ENCODE peak calls at places on chromosomes 16 and 17, in five cellular contexts. One of them, this sample, is unnamed.
A peak's percentile ranks its signal among the peaks of the same experiment; 100 is the strongest.

GRCh38 chr16:59201821-59202220 is 467.7 kb upstream of the GOT2 start:
- DNase-seq in K562: no peak
- DNase-seq in H1: no peak
- DNase-seq in A549: no peak
- DNase-seq in HepG2: no peak
- DNase-seq in this sample: no peak

GRCh38 chr16:55760665-55761035 is 72.2 kb downstream of the CES1 start:
- DNase-seq in K562: no peak
- DNase-seq in H1: no peak
- DNase-seq in A549: no peak
- DNase-seq in HepG2: no peak
- DNase-seq in this sample: no peak

GRCh38 chr16:13727943-13728342 is 192.0 kb upstream of the ERCC4 start:
- DNase-seq in K562: no peak
- DNase-seq in H1: no peak
- DNase-seq in A549: no peak
- DNase-seq in HepG2: no peak
- DNase-seq in this sample: no peak

GRCh38 chr16:3085868-3086595 is 13.1 kb downstream of the ZSCAN10 start:
- DNase-seq in K562: no peak
- DNase-seq in H1: no peak
- DNase-seq in A549: no peak
- DNase-seq in HepG2: no peak
- DNase-seq in this sample: no peak

GRCh38 chr17:8256691-8257090 is 7.6 kb downstream of the PFAS start:
- DNase-seq in K562: no peak
- DNase-seq in H1: no peak
- DNase-seq in A549: no peak
- DNase-seq in HepG2: no peak
- DNase-seq in this sample: no peak

GRCh38 chr17:20207295-20207985 is 198.3 kb downstream of the SPECC1 start:
- DNase-seq in K562: peak; percentile 35
- DNase-seq in H1: no peak
- DNase-seq in A549: no peak
- DNase-seq in HepG2: no peak
- DNase-seq in this sample: no peak

GRCh38 chr17:35537569-35538209 is at the start of gene SLFN12L:
- DNase-seq in K562: peak; percentile 26
- DNase-seq in H1: no peak
- DNase-seq in A549: no peak
- DNase-seq in HepG2: no peak
- DNase-seq in this sample: no peak

GRCh38 chr16:85527767-85528297 is 85.3 kb upstream of the GSE1 start:
- DNase-seq in K562: no peak
- DNase-seq in H1: no peak
- DNase-seq in A549: no peak
- DNase-seq in HepG2: no peak
- DNase-seq in this sample: no peak

GRCh38 chr16:17475104-17475503 is 4.3 kb upstream of the XYLT1 start:
- DNase-seq in K562: no peak
- DNase-seq in H1: no peak
- DNase-seq in A549: no peak
- DNase-seq in HepG2: no peak
- DNase-seq in this sample: no peak

GRCh38 chr17:82463881-82464566 is 5.5 kb downstream of the NARF start:
- DNase-seq in K562: no peak
- DNase-seq in H1: no peak
- DNase-seq in A549: no peak
- DNase-seq in HepG2: no peak
- DNase-seq in this sample: no peak

GRCh38 chr16:22674832-22675191 is 139.2 kb upstream of the HS3ST2 start:
- DNase-seq in K562: no peak
- DNase-seq in H1: no peak
- DNase-seq in A549: no peak
- DNase-seq in HepG2: no peak
- DNase-seq in this sample: no peak

GRCh38 chr17:5123343-5124124 is 7.7 kb downstream of the USP6 start:
- DNase-seq in K562: no peak
- DNase-seq in H1: no peak
- DNase-seq in A549: no peak
- DNase-seq in HepG2: no peak
- DNase-seq in this sample: no peak

GRCh38 chr17:68103148-68103547 is 67.6 kb downstream of the KPNA2 start:
- DNase-seq in K562: no peak
- DNase-seq in H1: no peak
- DNase-seq in A549: no peak
- DNase-seq in HepG2: no peak
- DNase-seq in this sample: no peak

GRCh38 chr17:7293821-7294613 is 422 bp downstream of the YBX2 start:
- DNase-seq in K562: peak; percentile 67
- DNase-seq in H1: no peak
- DNase-seq in A549: no peak
- DNase-seq in HepG2: peak; percentile 49
- DNase-seq in this sample: no peak

GRCh38 chr17:65345261-65346060 is 208.3 kb downstream of the RGS9 start:
- DNase-seq in K562: no peak
- DNase-seq in H1: no peak
- DNase-seq in A549: no peak
- DNase-seq in HepG2: no peak
- DNase-seq in this sample: no peak

GRCh38 chr16:22092143-22092933 is at the start of gene VWA3A:
- DNase-seq in K562: no peak
- DNase-seq in H1: no peak
- DNase-seq in A549: no peak
- DNase-seq in HepG2: no peak
- DNase-seq in this sample: no peak

GRCh38 chr16:58948244-58948643 is 214.1 kb upstream of the GOT2 start:
- DNase-seq in K562: no peak
- DNase-seq in H1: no peak
- DNase-seq in A549: no peak
- DNase-seq in HepG2: no peak
- DNase-seq in this sample: no peak

GRCh38 chr17:41352597-41353366 is 2.2 kb upstream of the KRT33A start:
- DNase-seq in K562: no peak
- DNase-seq in H1: no peak
- DNase-seq in A549: no peak
- DNase-seq in HepG2: no peak
- DNase-seq in this sample: no peak

GRCh38 chr16:66190411-66190810 is 176.1 kb upstream of the CDH5 start:
- DNase-seq in K562: no peak
- DNase-seq in H1: no peak
- DNase-seq in A549: no peak
- DNase-seq in HepG2: no peak
- DNase-seq in this sample: no peak

GRCh38 chr17:32445075-32445427 is 741 bp downstream of the PSMD11 start:
- DNase-seq in K562: peak; percentile 47
- DNase-seq in H1: no peak
- DNase-seq in A549: peak; percentile 61
- DNase-seq in HepG2: peak; percentile 37
- DNase-seq in this sample: no peak

GRCh38 chr17:68248199-68248825 is 469 bp downstream of the AMZ2 start:
- DNase-seq in K562: no peak
- DNase-seq in H1: no peak
- DNase-seq in A549: no peak
- DNase-seq in HepG2: no peak
- DNase-seq in this sample: no peak

GRCh38 chr17:2594657-2595085 is 1.2 kb downstream of the PAFAH1B1 start:
- DNase-seq in K562: no peak
- DNase-seq in H1: no peak
- DNase-seq in A549: peak; percentile 19
- DNase-seq in HepG2: no peak
- DNase-seq in this sample: no peak

GRCh38 chr16:11978080-11978479 is 1.5 kb downstream of the SNX29 start:
- DNase-seq in K562: no peak
- DNase-seq in H1: no peak
- DNase-seq in A549: no peak
- DNase-seq in HepG2: no peak
- DNase-seq in this sample: no peak

GRCh38 chr16:11405331-11406176 is 60.3 kb downstream of the RMI2 start:
- DNase-seq in K562: peak; percentile 63
- DNase-seq in H1: peak; percentile 44
- DNase-seq in A549: peak; percentile 56
- DNase-seq in HepG2: peak; percentile 67
- DNase-seq in this sample: no peak

GRCh38 chr17:36937001-36937960 is at the start of gene LHX1:
- DNase-seq in K562: no peak
- DNase-seq in H1: no peak
- DNase-seq in A549: no peak
- DNase-seq in HepG2: no peak
- DNase-seq in this sample: no peak

GRCh38 chr17:80142929-80143328 is 4.0 kb downstream of the EIF4A3 start:
- DNase-seq in K562: no peak
- DNase-seq in H1: no peak
- DNase-seq in A549: no peak
- DNase-seq in HepG2: no peak
- DNase-seq in this sample: no peak

GRCh38 chr16:50645858-50646257 is 35.3 kb downstream of the SNX20 start:
- DNase-seq in K562: no peak
- DNase-seq in H1: no peak
- DNase-seq in A549: no peak
- DNase-seq in HepG2: no peak
- DNase-seq in this sample: no peak

GRCh38 chr17:34291721-34292348 is 6.3 kb downstream of the CCL11 start:
- DNase-seq in K562: no peak
- DNase-seq in H1: no peak
- DNase-seq in A549: peak; percentile 21
- DNase-seq in HepG2: no peak
- DNase-seq in this sample: no peak

GRCh38 chr17:73646409-73647305 is 2.4 kb upstream of the SDK2 start:
- DNase-seq in K562: no peak
- DNase-seq in H1: no peak
- DNase-seq in A549: peak; percentile 50
- DNase-seq in HepG2: peak; percentile 21
- DNase-seq in this sample: no peak
- TF ChIP-seq KDM1A in K562: no peak
- TF ChIP-seq KDM1A in H1: no peak
- TF ChIP-seq KDM1A in A549: no peak
- TF ChIP-seq KDM1A in HepG2: no peak
- TF ChIP-seq KDM1A in this sample: no peak

DNA sequence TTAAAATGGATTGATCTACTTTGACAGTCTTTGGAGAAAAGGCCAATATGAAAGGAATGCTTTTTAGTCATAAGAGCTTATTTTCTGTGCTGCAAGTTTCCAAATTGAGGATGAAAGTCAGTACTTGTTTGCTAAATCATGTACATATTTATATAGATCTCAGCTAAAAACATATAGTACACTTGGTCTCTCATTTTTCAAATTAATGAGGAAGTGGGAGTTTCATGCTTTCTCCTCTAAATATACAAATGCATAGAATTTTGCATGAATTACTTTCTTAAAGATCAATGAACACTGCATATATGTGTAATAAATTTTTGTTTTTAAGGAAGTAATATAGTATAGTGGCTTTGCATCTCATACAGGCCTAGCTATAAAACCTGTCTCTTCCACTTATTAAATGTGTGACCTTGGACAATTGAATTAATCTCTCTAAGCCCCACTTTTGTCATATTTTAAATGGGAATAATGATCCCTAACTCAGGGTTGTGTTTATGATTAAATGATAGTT is 161.6 kb downstream of the PHKB start:
- DNase-seq in K562: no peak
- DNase-seq in H1: no peak
- DNase-seq in A549: no peak
- DNase-seq in HepG2: no peak
- DNase-seq in this sample: no peak
- TF ChIP-seq KDM1A in K562: no peak
- TF ChIP-seq KDM1A in H1: no peak
- TF ChIP-seq KDM1A in A549: no peak
- TF ChIP-seq KDM1A in HepG2: no peak
- TF ChIP-seq KDM1A in this sample: no peak

GRCh38 chr16:87819983-87820382 is 49.3 kb downstream of the SLC7A5 start:
- DNase-seq in K562: no peak
- DNase-seq in H1: no peak
- DNase-seq in A549: no peak
- DNase-seq in HepG2: no peak
- DNase-seq in this sample: no peak
- TF ChIP-seq KDM1A in K562: no peak
- TF ChIP-seq KDM1A in H1: no peak
- TF ChIP-seq KDM1A in A549: no peak
- TF ChIP-seq KDM1A in HepG2: no peak
- TF ChIP-seq KDM1A in this sample: no peak

DNA sequence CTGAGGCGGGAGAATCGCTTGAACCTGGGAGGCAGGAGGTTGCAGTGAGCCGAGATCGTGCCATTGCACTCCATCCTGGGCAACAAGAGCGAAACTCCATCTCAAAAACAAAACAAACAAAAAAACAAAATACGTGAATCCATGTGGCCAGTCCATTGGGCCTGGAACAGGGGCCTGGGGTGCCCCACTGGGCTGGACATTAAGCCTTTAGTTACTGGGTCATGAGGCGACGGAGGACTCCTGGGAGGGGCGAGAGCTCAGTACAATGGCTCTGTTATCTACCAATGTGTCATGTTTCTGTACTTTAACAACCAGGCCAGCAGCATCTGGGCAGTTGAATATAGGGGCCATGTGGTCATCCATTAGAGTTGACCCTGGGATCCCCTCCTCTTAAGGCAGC is 18.9 kb upstream of the CLEC18A start:
- DNase-seq in K562: no peak
- DNase-seq in H1: no peak
- DNase-seq in A549: no peak
- DNase-seq in HepG2: no peak
- DNase-seq in this sample: no peak
- TF ChIP-seq KDM1A in K562: no peak
- TF ChIP-seq KDM1A in H1: no peak
- TF ChIP-seq KDM1A in A549: no peak
- TF ChIP-seq KDM1A in HepG2: no peak
- TF ChIP-seq KDM1A in this sample: no peak

DNA sequence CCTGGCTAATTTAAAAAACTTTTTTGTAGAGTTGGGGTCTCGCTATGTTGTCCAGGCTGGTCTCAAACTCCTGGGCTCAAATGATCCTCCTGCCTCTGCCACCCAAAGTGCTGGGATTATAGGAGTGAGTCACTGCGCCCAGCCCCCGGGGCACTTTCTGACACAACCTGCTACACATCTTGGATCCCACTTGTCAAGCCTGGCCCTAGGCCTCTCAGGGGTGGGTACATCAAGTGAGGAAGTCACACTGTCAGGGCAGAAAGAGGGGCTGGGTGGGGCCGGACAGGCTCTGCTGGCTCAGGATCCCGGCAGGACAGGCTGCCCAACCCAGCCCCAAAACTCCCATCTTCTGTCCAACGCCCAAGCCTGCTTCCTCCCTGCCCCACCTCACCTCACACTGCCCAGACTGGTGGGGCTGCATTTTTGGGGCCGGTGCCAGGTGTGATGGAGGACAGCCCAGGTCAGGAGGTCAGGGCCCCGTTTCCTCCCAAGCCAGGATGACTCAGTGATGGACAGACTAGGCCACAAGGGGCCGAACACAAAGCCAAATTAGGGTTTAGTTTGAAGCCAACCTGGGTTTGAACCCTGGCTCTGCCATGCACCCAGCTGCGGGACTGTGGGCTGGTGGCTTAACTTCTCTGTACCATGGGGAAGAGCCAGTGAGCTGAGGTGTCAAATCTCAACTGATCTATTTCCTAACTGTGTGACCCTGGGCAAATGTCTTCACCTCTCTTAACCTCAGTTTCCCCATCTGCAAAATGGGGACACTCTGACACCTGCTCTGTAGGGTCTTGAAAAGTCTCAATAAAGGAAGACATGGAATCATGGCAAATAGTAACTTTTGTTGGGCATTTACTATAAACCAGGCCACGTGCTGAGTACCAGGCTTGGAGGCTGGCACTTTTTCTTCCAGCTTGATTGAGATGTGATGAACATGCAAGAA is 8.9 kb upstream of the PPL start:
- DNase-seq in K562: no peak
- DNase-seq in H1: no peak
- DNase-seq in A549: peak; percentile 74
- DNase-seq in HepG2: no peak
- DNase-seq in this sample: no peak
- TF ChIP-seq KDM1A in K562: peak; percentile 12
- TF ChIP-seq KDM1A in H1: peak; percentile 71
- TF ChIP-seq KDM1A in A549: peak; percentile 60
- TF ChIP-seq KDM1A in HepG2: peak; percentile 13
- TF ChIP-seq KDM1A in this sample: no peak

This sample was measured in GM12878.